ENCODE peak calls at places on chromosomes 7 and 10, in four cellular contexts. One of them, this sample, is unnamed.

GRCh38 chr7:80729586-80730320 is 91.3 kb downstream of the CD36 start:
- DNase-seq in GM12878: no peak
- DNase-seq in H1: no peak
- DNase-seq in HCT116: no peak
- DNase-seq in this sample: peak; percentile 48

GRCh38 chr10:43640603-43641002 is 8.1 kb downstream of the ZNF32 start:
- DNase-seq in HCT116: no peak
- DNase-seq in GM12878: no peak
- DNase-seq in H1: no peak
- DNase-seq in this sample: no peak

GRCh38 chr10:2861632-2862210 is 205.6 kb upstream of the PFKP start:
- DNase-seq in HCT116: no peak
- DNase-seq in GM12878: no peak
- DNase-seq in H1: no peak
- DNase-seq in this sample: no peak

GRCh38 chr10:54909165-54909564 is 108.1 kb upstream of the PCDH15 start:
- DNase-seq in HCT116: no peak
- DNase-seq in H1: no peak
- DNase-seq in GM12878: no peak
- DNase-seq in this sample: no peak

GRCh38 chr7:50957427-50957826 is 174.7 kb upstream of the GRB10 start:
- DNase-seq in HCT116: no peak
- DNase-seq in H1: no peak
- DNase-seq in GM12878: no peak
- DNase-seq in this sample: no peak

GRCh38 chr7:3673524-3673923 is 372.5 kb downstream of the SDK1 start:
- DNase-seq in H1: peak; percentile 84
- DNase-seq in GM12878: no peak
- DNase-seq in HCT116: no peak
- DNase-seq in this sample: no peak

GRCh38 chr7:124033093-124033806 is 383 bp upstream of the TMEM229A start:
- DNase-seq in HCT116: no peak
- DNase-seq in H1: peak; percentile 74
- DNase-seq in GM12878: no peak
- DNase-seq in this sample: no peak

GRCh38 chr7:1815051-1815481 is 145.0 kb downstream of the ELFN1 start:
- DNase-seq in GM12878: no peak
- DNase-seq in H1: no peak
- DNase-seq in HCT116: no peak
- DNase-seq in this sample: no peak

GRCh38 chr10:78913219-78914059 is 155.3 kb upstream of the ZMIZ1 start:
- DNase-seq in GM12878: no peak
- DNase-seq in HCT116: no peak
- DNase-seq in H1: peak; percentile 72
- DNase-seq in this sample: no peak

GRCh38 chr7:19405546-19405945 is 260.3 kb upstream of the FERD3L start:
- DNase-seq in HCT116: no peak
- DNase-seq in GM12878: no peak
- DNase-seq in H1: no peak
- DNase-seq in this sample: no peak

GRCh38 chr7:74343281-74344127 is 54.3 kb downstream of the CLIP2 start:
- DNase-seq in H1: no peak
- DNase-seq in HCT116: peak; percentile 38
- DNase-seq in GM12878: no peak
- DNase-seq in this sample: no peak

GRCh38 chr10:101067356-101068083 is 5.7 kb downstream of the KAZALD1 start:
- DNase-seq in H1: peak; percentile 94
- DNase-seq in HCT116: peak; percentile 91
- DNase-seq in GM12878: peak; percentile 44
- DNase-seq in this sample: peak; percentile 95

GRCh38 chr10:7767209-7767608 is 20.6 kb downstream of the KIN start:
- DNase-seq in HCT116: no peak
- DNase-seq in GM12878: no peak
- DNase-seq in H1: no peak
- DNase-seq in this sample: no peak

GRCh38 chr7:43625453-43625852 is 42.5 kb downstream of the STK17A start:
- DNase-seq in GM12878: no peak
- DNase-seq in H1: no peak
- DNase-seq in HCT116: no peak
- DNase-seq in this sample: no peak

GRCh38 chr7:710161-710560 is 16.3 kb upstream of the DNAAF5 start:
- DNase-seq in GM12878: no peak
- DNase-seq in HCT116: no peak
- DNase-seq in H1: no peak
- DNase-seq in this sample: no peak

DNA sequence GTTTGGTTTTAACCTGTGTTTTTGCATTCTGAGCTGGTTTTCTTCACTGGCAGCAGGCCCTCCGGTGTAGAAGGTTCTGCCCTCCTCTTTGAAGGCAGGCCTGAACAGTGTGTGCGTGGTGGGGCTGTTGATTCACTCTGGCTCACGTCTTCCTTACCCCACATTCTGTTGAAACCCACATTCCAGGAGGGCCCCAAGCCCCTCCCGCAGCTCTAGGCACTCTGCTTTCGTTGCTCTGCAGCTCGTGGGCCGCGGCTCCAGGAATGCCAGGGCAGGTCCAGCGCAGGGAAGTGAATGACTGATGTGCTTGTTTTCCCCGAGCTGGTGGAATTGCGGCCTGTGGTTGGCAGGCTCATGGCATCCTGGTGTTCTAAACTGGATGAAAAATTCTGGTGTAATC is 49.0 kb downstream of the HTRA1 start:
- DNase-seq in HCT116: no peak
- DNase-seq in H1: no peak
- DNase-seq in GM12878: no peak
- DNase-seq in this sample: no peak
- TF ChIP-seq JUND in HCT116: no peak
- TF ChIP-seq JUND in H1: no peak
- TF ChIP-seq JUND in GM12878: no peak
- TF ChIP-seq JUND in this sample: no peak

GRCh38 chr7:25122373-25122772 is 2.7 kb downstream of the CYCS start:
- DNase-seq in HCT116: no peak
- DNase-seq in H1: no peak
- DNase-seq in GM12878: no peak
- DNase-seq in this sample: no peak

GRCh38 chr7:25125137-25125946 is at the start of gene CYCS:
- DNase-seq in HCT116: peak; percentile 99
- DNase-seq in H1: peak; percentile 98
- DNase-seq in GM12878: peak; percentile 99
- DNase-seq in this sample: peak; percentile 81

GRCh38 chr7:25121599-25121998 is 3.5 kb downstream of the CYCS start:
- DNase-seq in HCT116: no peak
- DNase-seq in GM12878: no peak
- DNase-seq in H1: no peak
- DNase-seq in this sample: no peak

GRCh38 chr7:25119102-25119501 is 6.0 kb downstream of the CYCS start:
- DNase-seq in HCT116: no peak
- DNase-seq in GM12878: no peak
- DNase-seq in H1: no peak
- DNase-seq in this sample: no peak

DNA sequence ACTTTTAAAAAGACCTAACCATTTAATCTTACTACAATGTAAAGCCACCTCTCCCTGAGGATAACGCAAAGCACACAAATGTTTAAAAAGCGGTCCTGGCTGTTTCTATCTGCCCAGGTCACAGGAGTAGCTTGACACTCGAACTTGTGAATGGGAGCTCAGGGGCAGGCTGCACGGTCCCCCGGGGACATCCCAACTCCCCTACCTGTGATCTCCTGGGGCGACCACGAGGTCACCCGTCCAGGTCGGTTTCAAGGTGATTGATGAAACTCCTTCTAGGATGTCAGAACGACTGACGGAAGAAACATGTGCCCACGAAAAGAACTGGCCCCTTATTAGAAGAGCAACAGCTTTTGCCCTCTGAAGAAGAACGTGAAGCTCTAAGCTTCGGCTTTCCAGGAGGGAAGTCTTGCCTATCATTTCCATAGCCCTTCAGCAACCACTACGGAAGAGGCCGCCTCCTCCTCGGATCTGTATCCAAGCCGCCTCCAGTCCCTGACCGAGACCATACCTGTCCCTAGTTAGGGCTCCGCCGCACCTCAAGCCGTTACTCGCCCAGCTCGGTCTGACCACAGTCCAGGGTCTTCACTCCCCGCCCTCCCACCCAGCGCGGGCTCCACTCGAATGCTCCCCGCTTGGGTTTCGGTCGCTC is 449 bp downstream of the CYCS start:
- DNase-seq in GM12878: no peak
- DNase-seq in HCT116: no peak
- DNase-seq in H1: no peak
- DNase-seq in this sample: no peak
- TF ChIP-seq JUND in GM12878: no peak
- TF ChIP-seq JUND in HCT116: no peak
- TF ChIP-seq JUND in H1: no peak
- TF ChIP-seq JUND in this sample: no peak

DNA sequence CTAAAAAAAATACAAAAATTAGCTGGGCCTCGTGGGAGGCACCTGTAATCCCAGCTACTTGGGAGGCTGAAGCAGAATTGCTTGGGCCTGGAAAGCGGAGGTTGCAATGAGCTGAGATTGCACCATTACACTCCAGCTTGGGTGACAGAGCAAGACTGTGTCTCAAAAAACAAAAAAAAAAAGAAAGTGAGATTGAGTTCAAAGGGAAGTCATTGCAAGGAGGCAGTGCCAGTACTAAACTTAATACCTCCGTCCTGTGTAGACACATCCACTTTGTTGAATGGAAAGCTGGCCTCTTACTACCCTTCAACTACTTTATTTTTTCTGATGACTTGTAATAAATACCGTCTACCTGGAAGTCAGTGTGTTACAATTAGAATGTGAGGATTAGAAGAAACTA is 31.0 kb downstream of the AHCYL2 start:
- DNase-seq in GM12878: no peak
- DNase-seq in HCT116: no peak
- DNase-seq in H1: no peak
- DNase-seq in this sample: no peak
- TF ChIP-seq JUND in GM12878: no peak
- TF ChIP-seq JUND in HCT116: no peak
- TF ChIP-seq JUND in H1: no peak
- TF ChIP-seq JUND in this sample: no peak

GRCh38 chr7:49643321-49643720 is 130.1 kb upstream of the VWC2 start:
- DNase-seq in H1: no peak
- DNase-seq in HCT116: no peak
- DNase-seq in GM12878: no peak
- DNase-seq in this sample: no peak

GRCh38 chr7:49639068-49639593 is 134.3 kb upstream of the VWC2 start:
- DNase-seq in GM12878: no peak
- DNase-seq in H1: no peak
- DNase-seq in HCT116: no peak
- DNase-seq in this sample: no peak

GRCh38 chr7:49639808-49640207 is 133.6 kb upstream of the VWC2 start:
- DNase-seq in H1: no peak
- DNase-seq in GM12878: no peak
- DNase-seq in HCT116: no peak
- DNase-seq in this sample: no peak

GRCh38 chr7:49635800-49636199 is 137.6 kb upstream of the VWC2 start:
- DNase-seq in H1: no peak
- DNase-seq in HCT116: no peak
- DNase-seq in GM12878: no peak
- DNase-seq in this sample: no peak

DNA sequence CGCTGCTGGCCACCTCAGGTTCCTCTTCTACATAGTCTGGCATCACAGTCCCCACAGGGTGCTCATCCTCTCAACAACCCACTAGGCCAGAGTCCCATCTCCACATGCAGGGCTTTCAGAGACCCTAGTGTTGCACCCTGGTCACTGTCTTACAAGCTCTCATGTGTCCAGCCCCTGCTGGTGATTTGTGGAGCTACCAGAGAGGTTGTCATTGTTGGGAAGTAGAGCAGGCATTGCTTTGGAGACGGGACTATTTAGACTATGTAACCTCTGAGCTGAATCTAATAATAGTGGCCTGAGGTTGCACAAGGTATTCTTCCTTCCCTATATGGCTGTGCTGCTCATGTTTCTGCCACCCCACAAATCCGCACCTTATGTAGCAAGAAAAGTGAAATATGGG is 135.3 kb upstream of the VWC2 start:
- DNase-seq in GM12878: no peak
- DNase-seq in HCT116: no peak
- DNase-seq in H1: no peak
- DNase-seq in this sample: no peak
- TF ChIP-seq JUND in GM12878: no peak
- TF ChIP-seq JUND in HCT116: no peak
- TF ChIP-seq JUND in H1: no peak
- TF ChIP-seq JUND in this sample: no peak

GRCh38 chr10:11165591-11166543 is 148.2 kb downstream of the CELF2 start:
- DNase-seq in HCT116: no peak
- DNase-seq in H1: no peak
- DNase-seq in GM12878: no peak
- DNase-seq in this sample: no peak
- TF ChIP-seq JUND in HCT116: no peak
- TF ChIP-seq JUND in H1: no peak
- TF ChIP-seq JUND in GM12878: no peak
- TF ChIP-seq JUND in this sample: no peak

DNA sequence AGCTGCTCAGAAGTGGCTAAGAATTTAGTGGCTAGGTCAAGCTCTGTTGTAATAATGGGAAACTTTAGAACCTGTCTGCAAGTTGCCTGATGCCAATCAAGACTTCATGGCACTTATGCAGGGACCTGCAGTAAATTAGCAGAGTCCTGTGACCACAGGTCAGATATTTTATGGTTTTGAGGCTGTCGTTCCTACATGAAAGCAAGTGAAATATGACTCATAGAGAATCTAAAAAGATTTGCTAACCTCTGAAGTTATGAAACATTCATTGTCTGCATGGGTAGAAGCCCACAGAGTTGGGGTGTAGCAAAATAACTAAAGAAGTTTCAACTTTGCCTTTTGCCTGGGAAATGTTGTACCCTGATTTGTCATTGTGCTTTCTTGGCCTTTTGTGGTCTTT is 32.3 kb downstream of the SLC39A12 start:
- DNase-seq in HCT116: peak; percentile 46
- DNase-seq in H1: no peak
- DNase-seq in GM12878: peak; percentile 55
- DNase-seq in this sample: no peak
- TF ChIP-seq JUND in HCT116: peak; percentile 62
- TF ChIP-seq JUND in H1: no peak
- TF ChIP-seq JUND in GM12878: no peak
- TF ChIP-seq JUND in this sample: no peak

DNA sequence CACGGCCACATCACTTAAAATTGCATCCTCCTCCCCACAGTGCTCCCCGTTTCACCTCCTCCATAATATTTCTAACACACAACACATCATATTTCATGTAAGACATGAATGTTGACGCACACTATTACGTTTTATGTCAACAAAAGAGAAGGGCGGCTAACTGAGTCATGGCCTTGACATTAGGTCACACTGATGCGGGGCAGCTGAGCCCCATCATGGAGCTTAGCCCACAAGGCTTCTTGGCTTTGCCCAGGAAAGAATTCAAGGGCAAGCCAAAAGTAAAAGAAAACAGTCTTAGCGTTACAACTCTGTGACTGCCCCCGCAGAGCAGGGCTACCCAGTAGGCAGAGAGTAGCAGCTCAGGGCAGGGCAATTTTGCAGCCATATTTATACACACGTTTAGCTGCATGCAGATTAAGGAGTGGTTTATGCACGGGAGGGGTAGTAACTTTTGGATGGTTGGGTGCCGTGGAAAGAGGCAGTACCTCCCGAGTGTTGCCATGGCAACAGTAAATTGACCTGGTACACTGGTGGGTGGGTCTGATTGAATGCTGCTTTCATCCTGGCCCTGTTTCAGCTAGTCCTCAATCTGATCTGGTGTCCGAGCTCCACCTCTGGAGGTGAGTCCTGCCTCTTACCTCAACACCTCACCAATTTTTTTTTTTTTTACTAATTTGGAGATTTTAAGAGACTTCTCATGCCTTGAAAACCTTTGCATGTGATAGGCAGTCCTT is 156.2 kb upstream of the FRMD4A start:
- DNase-seq in HCT116: no peak
- DNase-seq in GM12878: no peak
- DNase-seq in H1: peak; percentile 43
- DNase-seq in this sample: no peak
- TF ChIP-seq JUND in HCT116: no peak
- TF ChIP-seq JUND in GM12878: no peak
- TF ChIP-seq JUND in H1: no peak
- TF ChIP-seq JUND in this sample: no peak

This sample was measured in T47D.